ENCODE peak calls at places on chromosomes 16 and 17, in eight cellular contexts. Y is SK-N-SH, U is HL-60, F is GM12878, Z is A549, J is GM23338, D is HCT116, I is HepG2. H is an unnamed sample.

GRCh38 chr17:42526031-42526444 is 10.0 kb upstream of the NAGLU start:
- DNase-seq in F (no peak), I (no peak), Y (no peak), U (no peak), D (no peak), J (no peak), Z (peak; percentile 53), H (no peak)

GRCh38 chr16:5841934-5842333 is 744.3 kb upstream of the EEF2KMT start:
- DNase-seq in U (no peak), F (no peak), I (no peak), Z (no peak), D (no peak), J (no peak), Y (no peak), H (no peak)

GRCh38 chr16:67246945-67247697 is at the start of gene FHOD1:
- DNase-seq in Z (peak; percentile 95), Y (peak; percentile 93), D (peak; percentile 83), U (peak; percentile 96), F (peak; percentile 80), J (peak; percentile 98), I (peak; percentile 83), H (peak; percentile 94)

GRCh38 chr16:35908942-35909341 is 2449.5 kb downstream of the TP53TG3F start:
- DNase-seq in F (no peak), Z (peak; percentile 4), I (no peak), Y (peak; percentile 1), U (peak; percentile 35), J (peak; percentile 4), D (peak; percentile 32), H (peak; percentile 16)

GRCh38 chr17:5419959-5420653 is at the start of gene RPAIN:
- DNase-seq in Y (peak; percentile 88), D (peak; percentile 81), F (no peak), J (peak; percentile 92), I (peak; percentile 85), Z (peak; percentile 93), U (peak; percentile 83), H (peak; percentile 65)

GRCh38 chr17:43212641-43213490 is 1.2 kb downstream of the TMEM106A start:
- DNase-seq in Y (no peak), F (peak; percentile 37), Z (no peak), D (no peak), I (no peak), J (no peak), U (peak; percentile 8), H (no peak)

GRCh38 chr16:3017806-3018506 is at the start of gene CLDN6:
- DNase-seq in J (peak; percentile 98), I (no peak), U (peak; percentile 18), D (no peak), Z (no peak), F (no peak), Y (peak; percentile 92), H (peak; percentile 63)

GRCh38 chr16:86665319-86665675 is 86.9 kb downstream of the FOXL1 start:
- DNase-seq in Z (peak; percentile 81), U (no peak), I (peak; percentile 32), J (no peak), F (peak; percentile 28), D (no peak), Y (no peak), H (no peak)

GRCh38 chr17:28491286-28491685 is 14.9 kb upstream of the FOXN1 start:
- DNase-seq in U (no peak), J (no peak), I (no peak), F (no peak), D (no peak), Z (no peak), Y (no peak), H (no peak)

GRCh38 chr16:72291531-72291981 is 119.6 kb upstream of the PMFBP1 start:
- DNase-seq in I (peak; percentile 28), F (no peak), J (no peak), D (peak; percentile 76), Y (no peak), Z (peak; percentile 70), U (no peak), H (no peak)

GRCh38 chr16:77594798-77595625 is 127.3 kb upstream of the NUDT7 start:
- DNase-seq in J (no peak), D (no peak), I (no peak), Y (no peak), F (no peak), U (no peak), Z (no peak), H (no peak)

GRCh38 chr17:31371511-31372097 is 19.9 kb upstream of the RAB11FIP4 start:
- DNase-seq in Z (no peak), Y (no peak), I (no peak), D (no peak), F (no peak), J (no peak), U (no peak), H (no peak)

GRCh38 chr16:64920211-64920610 is 201.7 kb downstream of the CDH11 start:
- DNase-seq in D (no peak), Z (no peak), F (no peak), Y (no peak), I (no peak), U (no peak), J (no peak), H (no peak)

GRCh38 chr16:50153648-50154368 is 702 bp downstream of the TENT4B start:
- DNase-seq in F (no peak), Y (peak; percentile 69), I (no peak), Z (no peak), U (peak; percentile 40), J (peak; percentile 35), D (no peak), H (peak; percentile 47)

GRCh38 chr17:70099267-70099666 is 24.2 kb downstream of the KCNJ16 start:
- DNase-seq in Y (no peak), F (no peak), D (no peak), Z (no peak), I (no peak), U (peak; percentile 7), J (no peak), H (no peak)

GRCh38 chr17:72682597-72682996 is 409.9 kb downstream of the SLC39A11 start:
- DNase-seq in J (no peak), Y (no peak), Z (peak; percentile 82), U (no peak), D (no peak), I (peak; percentile 72), F (no peak), H (no peak)

GRCh38 chr17:72677714-72678390 is 414.6 kb downstream of the SLC39A11 start:
- DNase-seq in F (no peak), Z (no peak), U (no peak), I (no peak), J (no peak), D (no peak), Y (no peak), H (no peak)

GRCh38 chr17:72684405-72685020 is 408.0 kb downstream of the SLC39A11 start:
- DNase-seq in D (no peak), U (no peak), Z (peak; percentile 48), F (no peak), J (no peak), Y (no peak), I (peak; percentile 50), H (no peak)

GRCh38 chr17:72683506-72684404 is 408.7 kb downstream of the SLC39A11 start:
- DNase-seq in I (peak; percentile 97), F (no peak), D (peak; percentile 94), Y (no peak), J (no peak), U (no peak), Z (peak; percentile 98), H (no peak)

GRCh38 chr17:72681844-72682243 is 410.6 kb downstream of the SLC39A11 start:
- DNase-seq in F (no peak), Y (no peak), I (no peak), D (peak; percentile 68), U (no peak), Z (no peak), J (peak; percentile 23), H (no peak)
- TF ChIP-seq REST in F (no peak), Y (no peak), I (no peak), D (no peak), U (no peak), Z (no peak), J (no peak), H (no peak)

GRCh38 chr17:45149669-45150603 is 1.7 kb downstream of the HEXIM1 start:
- DNase-seq in J (peak; percentile 59), D (no peak), Y (peak; percentile 44), F (no peak), U (peak; percentile 64), Z (peak; percentile 72), I (no peak), H (peak; percentile 72)
- TF ChIP-seq REST in J (peak; percentile 6), D (no peak), Y (no peak), F (no peak), U (no peak), Z (no peak), I (no peak), H (no peak)

DNA sequence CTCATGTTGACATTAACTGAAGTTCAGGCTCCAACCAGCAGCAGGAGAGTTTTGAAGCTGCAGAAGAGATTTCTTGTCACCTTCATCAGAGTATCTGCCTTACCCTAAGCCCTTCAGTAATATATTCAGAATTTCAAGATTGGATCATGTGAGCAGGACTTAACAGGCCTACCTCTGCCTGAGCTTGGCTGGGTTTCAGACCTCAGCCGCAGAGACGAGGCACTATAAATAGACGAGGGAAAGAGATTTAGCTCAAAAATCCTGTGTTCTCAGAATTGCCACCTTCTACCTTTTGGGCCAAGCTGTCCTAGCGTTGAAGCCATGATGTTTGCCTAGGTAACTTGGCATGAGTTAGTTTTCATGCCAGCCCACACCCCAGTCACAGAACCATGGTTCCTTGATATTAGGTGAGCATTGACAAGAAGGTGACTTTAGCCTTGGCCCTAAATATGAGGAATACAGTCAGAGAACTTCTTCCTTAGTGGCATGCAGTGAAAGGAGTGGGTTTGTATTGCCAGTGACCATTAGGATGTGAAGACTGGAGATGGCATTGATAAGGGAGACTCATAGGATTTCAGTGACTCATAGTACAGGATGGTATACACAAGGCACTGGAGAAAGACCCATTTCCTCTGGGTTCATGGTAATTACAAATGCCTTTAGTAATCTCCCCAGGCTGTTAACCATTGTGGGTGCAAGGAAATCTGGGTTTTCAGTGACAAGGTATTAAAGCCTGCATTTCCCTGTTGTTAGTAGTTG is 224.3 kb downstream of the MSI2 start:
- DNase-seq in J (no peak), F (no peak), I (peak; percentile 31), U (no peak), Y (peak; percentile 61), D (no peak), Z (no peak), H (peak; percentile 38)
- TF ChIP-seq REST in J (no peak), F (no peak), I (no peak), U (no peak), Y (peak; percentile 63), D (no peak), Z (no peak), H (no peak)

GRCh38 chr16:88611220-88611821 is 27.1 kb upstream of the IL17C start:
- DNase-seq in Z (no peak), D (no peak), J (peak; percentile 92), U (no peak), I (no peak), Y (no peak), F (no peak), H (no peak)

GRCh38 chr16:88614818-88615580 is 23.4 kb upstream of the IL17C start:
- DNase-seq in F (no peak), U (no peak), I (no peak), Z (no peak), D (no peak), J (no peak), Y (no peak), H (no peak)

GRCh38 chr16:88616320-88616719 is 22.1 kb upstream of the IL17C start:
- DNase-seq in U (no peak), Y (no peak), F (no peak), J (no peak), Z (no peak), D (no peak), I (no peak), H (no peak)

GRCh38 chr16:88613911-88614817 is 24.2 kb upstream of the IL17C start:
- DNase-seq in U (no peak), D (no peak), I (no peak), J (no peak), Z (no peak), Y (no peak), F (no peak), H (no peak)

GRCh38 chr16:88613293-88613692 is 25.1 kb upstream of the IL17C start:
- DNase-seq in J (no peak), D (no peak), U (no peak), Y (no peak), F (no peak), I (no peak), Z (no peak), H (peak; percentile 67)
- TF ChIP-seq REST in J (no peak), D (no peak), U (no peak), Y (no peak), F (no peak), I (no peak), Z (no peak), H (no peak)